ENCODE peak calls at places on chromosomes 6 and 20, in nine cellular contexts. W, L, P, S, J, O, A, B and K are unnamed samples.

GRCh38 chr6:38136547-38136946 is 317.0 kb downstream of the ZFAND3 start:
- DNase-seq in W (no peak), L (no peak), P (no peak), S (no peak), J (no peak), O (no peak), A (peak), B (no peak), K (no peak)

GRCh38 chr6:168035661-168036616 is 38.5 kb downstream of the KIF25 start:
- DNase-seq in W (peak), L (no peak), P (no peak), S (no peak), J (no peak), O (peak), A (no peak), B (no peak), K (peak)

GRCh38 chr6:95232477-95232876 is 344.9 kb upstream of the MANEA start:
- DNase-seq in W (no peak), L (no peak), P (no peak), S (no peak), J (peak), O (no peak), A (peak), B (no peak), K (no peak)

GRCh38 chr20:14445310-14445709 is 107.9 kb upstream of the FLRT3 start:
- DNase-seq in W (peak), L (no peak), P (no peak), S (no peak), J (peak), O (no peak), A (no peak), B (no peak), K (peak)

GRCh38 chr6:75437451-75438185 is 56.0 kb downstream of the FILIP1 start:
- DNase-seq in W (peak), L (no peak), P (no peak), S (no peak), J (peak), O (no peak), A (peak), B (no peak), K (peak)

GRCh38 chr20:3046677-3047462 is 1.0 kb downstream of the MRPS26 start:
- DNase-seq in W (no peak), L (peak), P (no peak), S (peak), J (peak), O (peak), A (peak), B (peak), K (peak)

GRCh38 chr6:82906489-82906888 is 159.2 kb downstream of the UBE3D start:
- DNase-seq in W (peak), L (no peak), P (no peak), S (no peak), J (peak), O (no peak), A (peak), B (no peak), K (no peak)

GRCh38 chr6:35385457-35386202 is 43.3 kb downstream of the PPARD start:
- DNase-seq in W (peak), L (no peak), P (no peak), S (no peak), J (no peak), O (peak), A (peak), B (no peak), K (no peak)

GRCh38 chr20:33437141-33437911 is 6.2 kb downstream of the SNTA1 start:
- DNase-seq in W (peak), L (no peak), P (no peak), S (no peak), J (no peak), O (no peak), A (peak), B (no peak), K (no peak)

GRCh38 chr6:152635949-152636674 is 1.1 kb downstream of the SYNE1 start:
- DNase-seq in W (peak), L (peak), P (peak), S (no peak), J (peak), O (no peak), A (peak), B (peak), K (no peak)

GRCh38 chr6:30227242-30227722 is 14.1 kb upstream of the TRIM26 start:
- DNase-seq in W (no peak), L (no peak), P (no peak), S (no peak), J (no peak), O (no peak), A (no peak), B (no peak), K (no peak)

GRCh38 chr6:36120539-36120938 is 9.8 kb upstream of the MAPK13 start:
- DNase-seq in W (no peak), L (no peak), P (no peak), S (peak), J (no peak), O (peak), A (no peak), B (peak), K (no peak)

GRCh38 chr6:45466686-45467085 is 89.0 kb upstream of the SUPT3H start:
- DNase-seq in W (no peak), L (no peak), P (no peak), S (no peak), J (no peak), O (no peak), A (no peak), B (no peak), K (no peak)

GRCh38 chr6:34644716-34645115 is 51.9 kb downstream of the ILRUN start:
- DNase-seq in W (no peak), L (no peak), P (no peak), S (no peak), J (no peak), O (no peak), A (no peak), B (no peak), K (no peak)

GRCh38 chr20:461254-462198 is 807 bp downstream of the TBC1D20 start:
- DNase-seq in W (peak), L (peak), P (peak), S (peak), J (peak), O (peak), A (peak), B (no peak), K (peak)

DNA sequence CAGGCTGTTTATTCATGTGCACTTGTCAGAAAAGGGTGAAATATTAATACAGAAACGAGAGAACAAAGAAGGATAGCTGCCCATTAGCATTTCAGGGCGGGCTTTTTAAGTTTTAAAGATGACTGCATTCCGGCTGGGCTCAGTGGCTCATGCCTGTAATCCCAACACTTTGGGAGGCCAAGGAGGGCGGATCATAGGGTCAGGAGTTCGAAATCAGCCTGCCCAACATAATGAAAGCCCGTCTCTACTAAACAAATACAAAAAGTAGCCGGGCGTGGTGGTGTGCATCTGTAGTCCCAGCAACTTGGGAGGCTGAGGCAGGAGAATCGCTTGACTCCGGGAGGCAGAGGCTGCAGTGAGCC is 130.5 kb downstream of the HFE start:
- DNase-seq in W (no peak), L (no peak), P (no peak), S (no peak), J (no peak), O (no peak), A (peak), B (no peak), K (peak)
- TF ChIP-seq CTCF in W (no peak), L (no peak), P (no peak), S (no peak), J (no peak), O (no peak), A (no peak), B (no peak), K (no peak)

GRCh38 chr20:17738154-17738553 is 38.4 kb downstream of the BANF2 start:
- DNase-seq in W (no peak), L (no peak), P (no peak), S (no peak), J (no peak), O (no peak), A (no peak), B (no peak), K (no peak)
- TF ChIP-seq CTCF in W (no peak), L (no peak), P (no peak), S (no peak), J (no peak), O (no peak), A (no peak), B (no peak), K (no peak)

DNA sequence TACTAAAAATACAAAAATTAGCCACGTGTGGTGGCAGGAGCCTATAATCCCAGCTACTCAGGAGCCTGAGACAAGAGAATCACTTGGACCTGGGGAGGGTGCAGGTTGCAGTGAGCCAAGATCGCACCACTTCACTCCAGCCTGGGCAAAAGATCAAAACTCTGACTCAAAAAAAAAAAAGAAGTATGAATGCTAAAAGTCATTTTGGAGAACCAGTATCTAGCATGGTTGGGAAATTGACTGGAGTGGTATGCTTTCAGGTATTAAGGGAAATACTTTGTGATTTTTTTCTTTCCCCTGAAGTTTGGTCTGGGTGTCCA is 30.1 kb downstream of the PCMT1 start:
- DNase-seq in W (no peak), L (no peak), P (no peak), S (no peak), J (no peak), O (no peak), A (no peak), B (no peak), K (no peak)
- TF ChIP-seq CTCF in W (no peak), L (no peak), P (no peak), S (no peak), J (no peak), O (no peak), A (no peak), B (no peak), K (no peak)

DNA sequence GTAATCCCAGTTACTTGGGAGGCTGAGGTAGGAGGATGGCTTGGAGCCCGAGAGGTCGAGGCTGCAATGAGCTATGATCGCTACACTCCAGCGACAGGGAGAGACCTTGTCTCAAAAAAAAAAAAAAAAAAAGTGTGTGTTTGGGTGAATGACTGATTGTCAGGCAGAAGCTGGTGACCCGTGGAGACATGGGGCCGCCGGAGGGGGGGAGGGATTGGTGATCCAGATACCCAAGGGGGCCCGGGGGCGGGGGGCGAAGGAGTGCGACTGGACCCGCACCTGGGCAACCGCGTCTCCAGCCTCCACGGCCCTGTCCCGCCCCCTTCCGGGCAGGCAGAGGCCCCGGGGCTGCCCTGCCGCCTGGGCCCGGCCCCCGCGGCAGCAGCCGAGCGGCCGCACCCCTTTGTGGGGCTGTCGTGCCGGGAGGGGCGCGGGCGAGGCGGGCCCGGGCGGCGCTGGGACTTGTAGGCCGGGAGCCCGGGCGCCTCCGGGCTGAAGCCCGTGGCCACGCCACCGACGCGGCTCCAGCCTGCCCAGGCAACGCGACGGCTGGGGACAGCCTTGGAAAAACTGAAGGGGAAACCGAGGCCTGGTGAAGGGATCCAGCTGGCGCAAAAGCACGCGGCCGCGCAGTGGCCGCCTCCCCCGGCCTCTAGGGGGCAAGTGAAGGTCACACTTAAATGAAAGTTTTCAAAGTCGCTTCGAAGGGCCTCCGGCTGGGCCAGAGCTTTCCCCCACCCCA is 2.1 kb upstream of the RBM38 start:
- DNase-seq in W (peak), L (peak), P (peak), S (peak), J (peak), O (no peak), A (peak), B (peak), K (no peak)
- TF ChIP-seq CTCF in W (peak), L (peak), P (no peak), S (no peak), J (peak), O (no peak), A (peak), B (peak), K (peak)

GRCh38 chr20:45427236-45428149 is 11.6 kb downstream of the PIGT start:
- DNase-seq in W (no peak), L (no peak), P (no peak), S (peak), J (no peak), O (peak), A (peak), B (no peak), K (no peak)
- TF ChIP-seq CTCF in W (no peak), L (no peak), P (no peak), S (no peak), J (no peak), O (peak), A (no peak), B (no peak), K (no peak)

GRCh38 chr6:32189742-32190053 is 304 bp downstream of the PBX2 start:
- DNase-seq in W (no peak), L (no peak), P (no peak), S (no peak), J (no peak), O (no peak), A (no peak), B (peak), K (no peak)

GRCh38 chr6:32189082-32189741 is 790 bp downstream of the PBX2 start:
- DNase-seq in W (no peak), L (no peak), P (no peak), S (no peak), J (no peak), O (no peak), A (no peak), B (no peak), K (no peak)

GRCh38 chr6:32190946-32191677 is 1.1 kb upstream of the PBX2 start:
- DNase-seq in W (no peak), L (no peak), P (no peak), S (no peak), J (no peak), O (no peak), A (no peak), B (no peak), K (no peak)

GRCh38 chr6:32191696-32192607 is 491 bp downstream of the GPSM3 start:
- DNase-seq in W (no peak), L (no peak), P (no peak), S (no peak), J (no peak), O (no peak), A (no peak), B (no peak), K (no peak)

DNA sequence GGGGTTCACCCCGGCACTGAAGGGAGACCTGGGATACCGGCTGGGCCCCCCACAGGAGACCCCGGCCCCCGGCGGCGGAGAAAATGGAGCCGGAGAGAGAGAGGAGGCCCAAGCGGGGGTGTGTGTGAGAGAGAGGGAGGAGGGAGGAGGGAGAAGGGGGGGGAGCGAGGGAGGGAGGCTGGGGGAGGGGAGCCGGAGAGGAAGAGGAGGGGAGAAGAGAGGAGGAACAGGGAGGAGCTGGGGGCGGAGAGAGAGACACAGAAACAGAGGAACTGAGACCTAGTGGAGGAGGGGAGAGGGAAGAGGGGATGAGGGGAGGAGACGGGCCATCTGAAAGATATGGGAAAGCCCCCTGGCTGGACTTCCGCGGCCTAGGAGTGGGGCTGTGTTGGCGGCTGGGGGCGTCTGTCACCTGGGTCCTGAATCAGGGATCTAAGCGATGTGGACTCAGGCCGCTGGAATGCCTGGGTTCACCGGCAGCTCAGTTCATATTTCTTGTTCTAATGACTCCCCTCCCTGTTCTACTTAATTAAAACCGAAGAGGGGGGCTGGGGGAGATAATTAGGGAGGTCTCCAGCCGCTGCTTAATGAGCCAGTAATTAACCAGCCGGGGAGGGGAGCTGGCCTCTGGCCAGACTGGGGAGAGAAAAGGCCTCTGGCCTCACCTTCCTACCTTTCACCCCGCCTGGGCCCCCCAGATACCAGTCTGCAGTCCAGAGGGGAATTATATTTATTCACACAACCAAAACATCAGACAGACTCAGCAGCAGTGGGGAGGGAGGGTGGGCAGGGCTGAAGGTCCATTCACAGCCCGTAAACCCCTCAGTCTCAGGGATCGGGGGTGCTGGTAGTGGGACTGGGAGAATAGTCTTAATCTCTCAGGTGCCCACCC is at the start of gene PBX2:
- DNase-seq in W (peak), L (peak), P (peak), S (peak), J (peak), O (peak), A (peak), B (peak), K (peak)
- TF ChIP-seq CTCF in W (no peak), L (no peak), P (no peak), S (no peak), J (no peak), O (peak), A (no peak), B (no peak), K (no peak)

GRCh38 chr20:10447028-10447427 is 11.9 kb downstream of the SLX4IP start:
- DNase-seq in W (peak), L (peak), P (no peak), S (peak), J (peak), O (no peak), A (peak), B (no peak), K (peak)

GRCh38 chr20:10443936-10444335 is 8.8 kb downstream of the SLX4IP start:
- DNase-seq in W (no peak), L (no peak), P (no peak), S (no peak), J (no peak), O (no peak), A (no peak), B (no peak), K (no peak)

GRCh38 chr20:10445758-10446157 is 10.7 kb downstream of the SLX4IP start:
- DNase-seq in W (no peak), L (no peak), P (no peak), S (no peak), J (no peak), O (no peak), A (no peak), B (no peak), K (no peak)

GRCh38 chr20:10449270-10449669 is 14.2 kb downstream of the SLX4IP start:
- DNase-seq in W (no peak), L (no peak), P (no peak), S (no peak), J (peak), O (peak), A (no peak), B (no peak), K (peak)

DNA sequence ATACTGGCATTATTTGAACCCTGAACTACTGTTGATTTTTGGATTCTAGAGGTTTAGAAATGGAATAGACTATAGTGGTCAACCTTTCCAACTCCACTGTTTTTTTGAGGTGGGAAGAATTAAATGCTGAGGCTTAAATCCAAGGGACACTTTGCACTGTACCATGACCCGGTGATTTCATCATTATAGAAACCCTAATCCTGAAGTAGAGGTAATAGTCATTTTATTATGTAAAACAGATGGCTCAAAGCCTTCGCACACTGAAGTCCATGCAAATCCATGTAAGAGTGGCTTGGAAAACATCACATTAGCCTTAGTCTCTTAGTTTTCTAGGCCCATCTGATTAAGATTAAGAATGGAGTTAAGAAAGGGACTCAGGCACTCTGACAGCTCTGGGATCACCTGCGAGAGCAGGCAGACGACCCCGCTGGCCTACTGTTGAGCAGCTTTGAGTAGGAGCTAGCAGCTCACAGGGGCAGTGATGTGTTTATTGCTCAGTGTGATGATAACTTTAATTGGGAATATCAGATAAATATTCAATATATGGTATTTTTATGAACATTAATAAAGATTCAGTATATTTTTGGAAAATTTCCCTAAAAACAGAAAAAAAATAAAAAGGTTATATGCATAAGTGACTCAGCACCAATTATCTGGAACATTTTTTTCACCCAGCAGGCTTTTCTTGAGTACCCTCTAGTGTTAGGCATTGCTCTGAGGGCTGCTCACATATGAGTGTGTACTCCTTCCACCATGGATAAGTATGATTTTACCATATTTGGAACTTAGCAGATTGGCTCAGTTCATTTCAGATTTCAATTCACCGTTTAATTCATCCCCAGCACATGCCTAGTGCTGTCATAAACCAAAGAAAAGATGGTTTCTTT is 13.4 kb downstream of the SLX4IP start:
- DNase-seq in W (peak), L (no peak), P (no peak), S (no peak), J (no peak), O (peak), A (peak), B (no peak), K (no peak)
- TF ChIP-seq CTCF in W (no peak), L (no peak), P (no peak), S (no peak), J (no peak), O (no peak), A (peak), B (no peak), K (no peak)